ENCODE peak calls at places on chromosomes 1 and 21, in four cellular contexts. Z is GM23248, N is ovary, O is mammary epithelial cell. E is an unnamed sample. For H3K9me3 and H3K4me1, the result is how much of the 10 kb centered on the place peaks cover.

GRCh38 chr1:155208406-155208655 is 164 bp upstream of the MTX1 start:
- DNase-seq in Z (no peak), N (no peak), O (no peak), E (no peak)

GRCh38 chr1:65090406-65090805 is 57.6 kb upstream of the AK4 start:
- DNase-seq in Z (no peak), N (no peak), O (no peak), E (no peak)

GRCh38 chr1:201653238-201653637 is 114.3 kb downstream of the NAV1 start:
- DNase-seq in Z (no peak), N (no peak), O (no peak), E (no peak)

GRCh38 chr1:29271724-29272123 is 35.4 kb downstream of the PTPRU start:
- DNase-seq in Z (peak), N (peak), O (peak), E (no peak)

GRCh38 chr1:9908846-9909221 is 1.2 kb downstream of the CTNNBIP1 start:
- DNase-seq in Z (no peak), N (no peak), O (no peak), E (no peak)

GRCh38 chr1:151733126-151733525 is 11.8 kb downstream of the RIIAD1 start:
- DNase-seq in Z (no peak), N (no peak), O (no peak), E (no peak)

GRCh38 chr21:27045281-27045985 is 78.5 kb upstream of the ADAMTS5 start:
- DNase-seq in Z (peak), N (no peak), O (no peak), E (no peak)

GRCh38 chr1:194004146-194004545 is 817.7 kb upstream of the B3GALT2 start:
- DNase-seq in Z (no peak), N (no peak), O (no peak), E (no peak)

GRCh38 chr1:222301653-222302052 is 246.3 kb downstream of the HHIPL2 start:
- DNase-seq in Z (no peak), N (no peak), O (no peak), E (no peak)

GRCh38 chr1:93605812-93606512 is 75.7 kb downstream of the BCAR3 start:
- DNase-seq in Z (peak), N (no peak), O (peak), E (no peak)

GRCh38 chr1:59027176-59027575 is 243.3 kb upstream of the JUN start:
- DNase-seq in Z (peak), N (no peak), O (no peak), E (no peak)

DNA sequence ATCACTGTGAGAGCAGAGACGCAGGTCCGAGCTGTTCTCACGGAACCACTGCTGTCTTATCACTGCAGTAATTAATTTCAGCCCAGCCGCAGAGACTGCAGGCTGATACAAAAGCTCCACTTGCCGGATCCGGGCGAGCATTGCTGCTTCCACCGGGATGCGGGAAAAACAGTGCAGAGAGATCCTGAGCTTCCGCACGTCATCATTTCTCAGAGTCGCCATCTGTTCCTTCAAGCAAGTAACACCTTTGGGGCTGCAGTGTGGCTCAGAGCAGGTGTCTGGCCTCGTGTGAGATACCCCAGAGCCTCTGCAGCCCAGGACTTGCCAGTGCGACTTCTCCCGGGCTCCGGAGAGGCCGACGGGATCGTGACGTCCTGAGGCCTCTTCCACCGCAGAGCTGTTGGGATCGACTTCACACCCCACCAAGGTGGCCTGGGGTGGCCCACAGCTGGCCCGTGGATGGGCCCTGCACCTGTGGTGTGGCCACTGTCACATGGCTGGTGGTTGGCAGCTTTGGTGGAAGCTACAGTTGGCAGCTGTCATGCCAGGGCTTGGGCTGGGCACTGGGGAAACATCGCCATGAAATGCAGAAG is 92.4 kb upstream of the ACTRT2 start:
- DNase-seq in Z (no peak), N (no peak), O (no peak), E (no peak)
- H3K9me3 ChIP-seq in Z (under half), N (under half), O (under half), E (under half)

GRCh38 chr1:39178541-39179431 is 25.7 kb upstream of the MACF1 start:
- DNase-seq in Z (peak), N (no peak), O (peak), E (no peak)
- H3K4me1 ChIP-seq in Z (under half), N (under half), O (half or more), E (under half)

GRCh38 chr1:224438989-224439388 is 4.4 kb upstream of the WDR26 start:
- DNase-seq in Z (no peak), N (no peak), O (no peak), E (no peak)
- H3K27ac ChIP-seq in Z (no peak), N (no peak), O (no peak), E (no peak)

GRCh38 chr1:164061528-164061927 is 497.5 kb upstream of the PBX1 start:
- DNase-seq in Z (no peak), N (peak), O (no peak), E (no peak)
- H3K9me3 ChIP-seq in Z (under half), N (under half), O (under half), E (under half)

DNA sequence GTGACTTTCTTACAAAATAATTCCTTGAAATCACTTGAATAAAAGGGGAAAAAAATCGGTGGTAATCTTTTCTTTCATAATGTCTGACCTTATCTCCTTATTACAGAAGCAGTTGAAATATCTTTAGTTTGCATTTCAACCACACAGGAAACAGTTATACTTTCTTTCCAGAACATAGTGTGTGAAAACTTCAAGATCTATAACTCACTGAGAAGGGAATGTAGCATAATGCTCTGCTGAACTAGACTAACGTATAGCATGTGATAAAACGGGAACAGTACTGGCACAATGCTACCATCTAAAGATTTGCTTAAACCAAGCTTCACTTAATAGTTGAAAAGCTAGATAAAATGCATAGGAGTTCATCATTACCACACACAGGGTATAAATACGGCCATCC is 45.0 kb downstream of the VAV3 start:
- DNase-seq in Z (no peak), N (no peak), O (no peak), E (no peak)
- H3K4me1 ChIP-seq in Z (under half), N (under half), O (under half), E (under half)

GRCh38 chr1:6724517-6725141 is 23.0 kb upstream of the DNAJC11 start:
- DNase-seq in Z (peak), N (no peak), O (peak), E (no peak)

GRCh38 chr1:6726253-6726652 is 24.6 kb upstream of the DNAJC11 start:
- DNase-seq in Z (no peak), N (no peak), O (no peak), E (no peak)

GRCh38 chr1:6727535-6727934 is 25.9 kb upstream of the DNAJC11 start:
- DNase-seq in Z (peak), N (no peak), O (peak), E (no peak)

GRCh38 chr1:6723621-6724428 is 22.2 kb upstream of the DNAJC11 start:
- DNase-seq in Z (no peak), N (no peak), O (no peak), E (no peak)
- H3K27ac ChIP-seq in Z (peak), N (no peak), O (peak), E (no peak)

GRCh38 chr1:4562321-4562720 is 92.1 kb upstream of the AJAP1 start:
- DNase-seq in Z (no peak), N (no peak), O (no peak), E (no peak)
- H3K9me3 ChIP-seq in Z (under half), N (under half), O (under half), E (under half)

E was measured in thoracic aorta.